ENCODE peak calls at places on chromosomes 16 and 17, in ten cellular contexts. O is mammary epithelial cell, T is suprapubic skin, M is heart right ventricle, D is Karpas-422, A is osteoblast, L is BJ, U is thoracic aorta, S is HCT116, Q is endothelial cell of umbilical vein. G is an unnamed sample.

GRCh38 chr16:674968-675883 is at the start of gene RHBDL1:
- DNase-seq in O (no peak), T (no peak), M (no peak), D (no peak), A (peak), L (no peak), U (no peak), S (no peak), Q (no peak), G (no peak)

GRCh38 chr16:27246439-27246838 is 22.1 kb downstream of the NSMCE1 start:
- DNase-seq in O (no peak), T (no peak), M (no peak), D (no peak), A (no peak), L (no peak), U (no peak), S (no peak), Q (no peak), G (no peak)

GRCh38 chr16:74321356-74321755 is 24.7 kb downstream of the PSMD7 start:
- DNase-seq in O (no peak), T (no peak), M (no peak), D (peak), A (no peak), L (no peak), U (no peak), S (no peak), Q (no peak), G (no peak)

GRCh38 chr16:49932943-49933342 is 77.0 kb upstream of the ZNF423 start:
- DNase-seq in O (peak), T (no peak), M (peak), D (no peak), A (no peak), L (peak), U (no peak), S (no peak), Q (no peak), G (no peak)

GRCh38 chr17:40121191-40121885 is 433 bp upstream of the MSL1 start:
- DNase-seq in O (peak), T (no peak), M (peak), D (peak), A (peak), L (no peak), U (no peak), S (no peak), Q (peak), G (no peak)

GRCh38 chr16:67249762-67250327 is 1.1 kb downstream of the SLC9A5 start:
- DNase-seq in O (no peak), T (no peak), M (no peak), D (peak), A (peak), L (no peak), U (no peak), S (no peak), Q (no peak), G (no peak)

GRCh38 chr17:77644981-77645380 is 313.5 kb upstream of the TNRC6C start:
- DNase-seq in O (no peak), T (peak), M (no peak), D (no peak), A (no peak), L (no peak), U (no peak), S (no peak), Q (no peak), G (no peak)

GRCh38 chr17:31381165-31381668 is 10.3 kb upstream of the RAB11FIP4 start:
- DNase-seq in O (no peak), T (no peak), M (no peak), D (no peak), A (no peak), L (no peak), U (no peak), S (no peak), Q (no peak), G (no peak)

GRCh38 chr16:12901597-12902436 is at the start of gene SHISA9:
- DNase-seq in O (peak), T (no peak), M (no peak), D (no peak), A (peak), L (no peak), U (no peak), S (no peak), Q (no peak), G (no peak)

GRCh38 chr16:28492511-28492910 is 637 bp upstream of the CLN3 start:
- DNase-seq in O (no peak), T (no peak), M (no peak), D (no peak), A (no peak), L (no peak), U (no peak), S (no peak), Q (no peak), G (no peak)

GRCh38 chr17:74862108-74862901 is 2.6 kb upstream of the GRIN2C start:
- DNase-seq in O (no peak), T (no peak), M (peak), D (peak), A (peak), L (no peak), U (no peak), S (no peak), Q (peak), G (no peak)

GRCh38 chr17:82272495-82273326 is 789 bp downstream of the CSNK1D start:
- DNase-seq in O (no peak), T (no peak), M (peak), D (peak), A (peak), L (no peak), U (no peak), S (no peak), Q (no peak), G (no peak)

GRCh38 chr17:48593840-48594411 is 347 bp upstream of the HOXB5 start:
- DNase-seq in O (peak), T (no peak), M (peak), D (peak), A (peak), L (no peak), U (no peak), S (no peak), Q (peak), G (no peak)

GRCh38 chr17:63426041-63426916 is 19.8 kb downstream of the CYB561 start:
- DNase-seq in O (no peak), T (peak), M (no peak), D (no peak), A (peak), L (no peak), U (no peak), S (no peak), Q (no peak), G (no peak)

GRCh38 chr17:76026714-76027158 is 370 bp downstream of the EVPL start:
- DNase-seq in O (no peak), T (no peak), M (no peak), D (no peak), A (peak), L (no peak), U (no peak), S (no peak), Q (no peak), G (no peak)
- H3K4me3 ChIP-seq in O (no peak), T (peak), M (no peak), D (no peak), A (no peak), L (no peak), U (no peak), S (peak), Q (no peak), G (no peak)

DNA sequence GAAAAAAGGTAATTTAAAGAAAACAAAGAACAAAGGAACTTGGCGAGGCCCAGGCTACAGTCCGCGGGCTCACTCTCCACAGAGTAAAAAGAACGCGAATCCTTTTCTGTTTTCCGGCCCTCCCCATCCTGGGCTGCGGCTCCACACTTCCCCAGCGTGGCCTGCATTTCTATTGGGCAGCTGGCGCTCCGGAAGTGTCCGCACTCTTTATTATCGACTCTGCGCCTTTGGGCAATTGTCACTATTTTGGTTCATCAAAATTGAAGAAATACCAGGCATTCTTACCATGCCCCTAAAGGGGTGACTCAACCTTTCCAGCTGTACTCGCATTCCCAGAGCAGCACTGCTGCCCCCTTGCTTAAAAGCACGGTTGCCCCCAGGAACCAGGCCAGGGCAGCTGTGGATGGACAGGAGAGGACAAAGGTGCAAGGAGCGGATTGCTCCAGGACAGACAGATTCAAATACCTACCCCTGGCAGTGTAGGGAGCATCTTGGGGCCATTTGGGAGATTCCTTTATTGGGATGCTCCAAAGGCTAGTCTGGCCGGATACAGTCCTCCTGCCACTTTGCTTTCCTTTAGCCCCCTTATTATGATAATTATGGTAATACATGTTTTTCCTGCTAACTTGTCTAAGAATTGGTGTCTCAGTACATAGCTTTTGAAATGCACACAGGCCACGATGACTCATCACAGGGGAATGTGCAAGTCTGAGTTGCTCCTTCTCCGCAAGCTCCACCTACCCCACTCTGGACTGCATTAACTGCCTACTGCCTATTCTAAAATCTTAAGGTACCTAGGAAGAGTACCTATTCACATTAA is 985 bp upstream of the SLFN12 start:
- DNase-seq in O (peak), T (no peak), M (peak), D (no peak), A (peak), L (peak), U (peak), S (peak), Q (peak), G (peak)
- H3K4me3 ChIP-seq in O (peak), T (peak), M (peak), D (no peak), A (peak), L (peak), U (peak), S (peak), Q (peak), G (peak)

GRCh38 chr16:89386337-89386736 is 104.0 kb downstream of the ANKRD11 start:
- DNase-seq in O (no peak), T (no peak), M (no peak), D (no peak), A (no peak), L (no peak), U (no peak), S (no peak), Q (no peak), G (no peak)
- H3K4me3 ChIP-seq in O (no peak), T (no peak), M (no peak), D (no peak), A (no peak), L (no peak), U (no peak), S (no peak), Q (no peak), G (no peak)

DNA sequence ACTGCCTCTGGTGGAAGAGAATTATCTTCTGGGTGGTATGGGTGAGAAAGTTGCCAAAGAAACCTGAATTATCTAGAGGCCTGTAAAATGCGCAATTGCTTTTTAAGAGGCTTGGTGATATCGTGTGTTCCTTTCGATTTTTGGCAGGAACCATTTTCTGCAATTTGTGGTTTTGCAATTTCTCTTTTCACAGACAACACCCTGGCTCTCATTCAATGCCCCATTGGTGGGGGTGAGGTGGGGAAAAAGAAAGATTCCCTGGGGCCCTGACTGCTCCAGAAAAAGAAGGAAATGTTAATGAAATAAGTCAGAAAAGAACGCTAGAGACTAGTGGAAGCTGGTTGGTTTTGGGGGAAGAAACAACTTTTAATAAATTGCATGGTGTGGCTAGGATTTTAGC is 77.4 kb downstream of the ANKFN1 start:
- DNase-seq in O (no peak), T (no peak), M (no peak), D (no peak), A (no peak), L (peak), U (no peak), S (no peak), Q (no peak), G (peak)
- H3K4me3 ChIP-seq in O (no peak), T (no peak), M (no peak), D (no peak), A (no peak), L (no peak), U (no peak), S (no peak), Q (no peak), G (no peak)

GRCh38 chr17:78714534-78714933 is 67.5 kb downstream of the CYTH1 start:
- DNase-seq in O (no peak), T (no peak), M (no peak), D (no peak), A (no peak), L (no peak), U (no peak), S (no peak), Q (no peak), G (no peak)
- H3K4me3 ChIP-seq in O (no peak), T (no peak), M (no peak), D (no peak), A (no peak), L (no peak), U (no peak), S (no peak), Q (no peak), G (no peak)

DNA sequence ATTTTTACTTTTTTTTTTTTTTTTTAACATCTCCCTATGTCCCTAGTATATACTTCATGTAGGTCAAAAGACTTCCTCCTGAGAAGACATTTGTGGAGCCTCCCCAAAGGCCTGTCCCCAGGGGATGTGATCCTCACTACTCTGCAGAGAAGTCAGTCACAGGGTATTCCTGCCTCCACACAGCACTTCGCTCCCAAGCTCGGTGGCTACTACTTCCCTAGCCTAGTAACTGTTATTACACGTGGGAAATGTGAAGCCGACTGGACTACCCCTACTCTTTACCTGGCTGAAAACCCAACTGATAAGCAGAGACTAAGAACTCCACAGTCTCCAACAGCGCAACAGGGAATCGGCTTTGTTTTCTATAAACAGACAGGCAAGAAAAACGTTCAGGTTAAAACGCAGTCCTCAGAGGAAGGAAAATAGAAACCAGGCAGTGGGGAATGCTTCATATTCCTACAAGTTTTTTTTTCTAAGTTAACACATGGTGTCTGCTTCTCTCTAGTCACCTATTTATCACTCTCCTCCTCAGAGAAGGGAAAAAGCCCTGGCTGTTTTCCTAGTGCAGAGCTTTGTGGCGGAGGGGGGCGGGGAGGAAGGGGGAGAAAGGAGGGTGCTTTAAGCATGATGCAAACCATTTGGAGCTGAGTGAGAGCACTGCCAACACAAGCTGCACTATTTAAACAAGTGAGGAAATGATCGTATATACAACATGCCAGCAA is 117.0 kb downstream of the HIC1 start:
- DNase-seq in O (peak), T (no peak), M (peak), D (no peak), A (peak), L (peak), U (peak), S (no peak), Q (peak), G (peak)
- H3K4me3 ChIP-seq in O (no peak), T (no peak), M (no peak), D (no peak), A (peak), L (no peak), U (peak), S (no peak), Q (peak), G (peak)

DNA sequence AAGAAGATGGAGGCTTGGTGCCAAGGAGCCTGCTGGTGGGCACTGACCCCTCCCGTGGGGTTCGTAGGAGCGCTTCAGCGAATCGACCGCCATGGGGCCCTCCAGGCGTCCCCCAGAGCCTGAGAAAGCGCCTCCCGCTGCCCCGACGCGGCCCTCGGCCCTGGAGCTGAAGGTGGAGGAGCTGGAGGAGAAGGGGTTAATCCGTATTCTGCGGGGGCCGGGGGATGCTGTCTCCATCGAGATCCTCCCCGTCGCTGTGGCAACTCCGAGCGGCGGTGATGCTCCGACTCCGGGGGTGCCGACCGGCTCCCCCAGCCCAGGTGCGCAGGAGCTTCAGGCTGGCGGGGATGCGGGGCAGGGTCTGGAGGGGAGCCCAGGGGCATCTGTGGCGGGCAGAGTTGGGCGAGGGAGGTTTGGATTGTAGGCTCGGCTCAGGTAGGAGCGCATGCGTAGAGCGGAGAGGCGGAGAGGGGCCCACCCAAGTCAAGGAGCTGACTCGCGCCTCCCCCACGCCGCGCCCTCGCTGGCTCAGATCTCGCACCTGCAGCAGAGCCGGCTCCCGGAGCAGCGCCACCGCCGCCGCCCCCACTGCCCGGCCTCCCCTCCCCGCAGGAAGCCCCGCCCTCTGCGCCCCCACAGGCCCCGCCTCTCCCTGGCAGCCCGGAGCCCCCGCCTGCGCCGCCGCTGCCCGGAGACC is 19.8 kb downstream of the FMNL1 start:
- DNase-seq in O (no peak), T (no peak), M (no peak), D (no peak), A (no peak), L (no peak), U (no peak), S (no peak), Q (no peak), G (no peak)
- H3K4me3 ChIP-seq in O (no peak), T (peak), M (no peak), D (no peak), A (no peak), L (no peak), U (peak), S (no peak), Q (no peak), G (peak)

GRCh38 chr16:21277927-21278706 is at the start of gene CRYM:
- DNase-seq in O (peak), T (no peak), M (peak), D (peak), A (peak), L (no peak), U (no peak), S (no peak), Q (peak), G (no peak)

GRCh38 chr16:21284414-21284813 is 6.3 kb upstream of the CRYM start:
- DNase-seq in O (no peak), T (no peak), M (no peak), D (no peak), A (no peak), L (no peak), U (no peak), S (no peak), Q (no peak), G (no peak)

GRCh38 chr16:21279501-21279900 is 1.4 kb upstream of the CRYM start:
- DNase-seq in O (no peak), T (no peak), M (no peak), D (no peak), A (no peak), L (no peak), U (no peak), S (no peak), Q (no peak), G (no peak)

GRCh38 chr16:21281698-21282389 is 3.8 kb upstream of the CRYM start:
- DNase-seq in O (no peak), T (no peak), M (no peak), D (no peak), A (no peak), L (no peak), U (no peak), S (no peak), Q (no peak), G (no peak)

DNA sequence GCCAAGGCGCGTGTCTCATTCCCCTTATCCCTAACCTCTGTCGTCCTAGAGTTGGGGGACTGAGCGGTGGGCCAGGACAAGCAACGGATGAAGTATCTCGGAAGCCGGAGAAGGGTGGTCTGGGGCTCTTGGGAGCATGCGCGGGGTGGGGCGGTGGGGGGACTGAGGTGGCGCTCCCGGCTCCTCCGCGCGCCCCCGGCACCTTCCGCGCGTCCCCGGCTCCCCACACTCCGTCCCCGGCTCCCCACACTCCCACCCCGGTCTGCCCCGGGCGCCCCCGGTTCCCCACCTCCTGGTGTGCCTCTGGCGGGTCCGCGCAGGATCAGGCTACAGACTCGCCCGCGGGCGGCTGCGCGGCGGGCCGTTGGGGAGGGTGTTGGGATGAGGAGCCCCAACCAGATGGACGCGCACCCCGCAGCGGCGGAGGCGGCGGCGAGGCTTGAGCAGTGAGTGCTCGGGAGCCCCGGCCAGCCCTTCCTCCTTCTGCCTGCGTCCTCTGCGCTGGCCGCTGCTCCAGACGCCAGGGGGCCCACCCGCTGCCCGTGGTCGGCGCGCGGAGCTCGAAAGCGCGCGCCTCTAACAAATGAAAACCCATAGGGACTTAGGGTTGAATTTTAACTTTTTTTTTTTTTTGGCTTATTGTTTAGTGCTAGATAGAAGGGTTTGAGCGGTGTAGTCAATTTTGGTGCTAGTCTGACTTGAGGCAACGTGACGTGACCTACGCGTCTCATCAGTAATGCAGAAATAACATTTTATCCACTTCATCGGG is 5.6 kb upstream of the CRYM start:
- DNase-seq in O (peak), T (no peak), M (peak), D (peak), A (peak), L (no peak), U (no peak), S (no peak), Q (peak), G (no peak)
- H3K4me3 ChIP-seq in O (peak), T (peak), M (peak), D (peak), A (peak), L (peak), U (peak), S (peak), Q (no peak), G (peak)